ENCODE peak calls at places on chromosomes 2 and 18, in five cellular contexts. V is astrocyte, B is osteocyte, A is DND-41, I is fibroblast of the aortic adventitia. K is an unnamed sample.

GRCh38 chr2:46980786-46981583 is 65.4 kb upstream of the MCFD2 start:
- DNase-seq in V (no peak), B (no peak), A (no peak), I (no peak), K (no peak)

GRCh38 chr18:45850021-45850420 is 24.5 kb downstream of the SIGLEC15 start:
- DNase-seq in V (no peak), B (no peak), A (no peak), I (no peak), K (no peak)

GRCh38 chr2:222862068-222862914 is 1.5 kb downstream of the ACSL3 start:
- DNase-seq in V (no peak), B (no peak), A (no peak), I (peak; percentile 68), K (no peak)

GRCh38 chr18:63881851-63882250 is 5.7 kb upstream of the SERPINB2 start:
- DNase-seq in V (peak; percentile 39), B (no peak), A (no peak), I (peak; percentile 64), K (no peak)

GRCh38 chr2:238912916-238913875 is 65.3 kb downstream of the TWIST2 start:
- DNase-seq in V (no peak), B (no peak), A (no peak), I (no peak), K (no peak)

GRCh38 chr18:25256439-25256838 is 95.5 kb downstream of the ZNF521 start:
- DNase-seq in V (no peak), B (no peak), A (no peak), I (no peak), K (no peak)

GRCh38 chr2:15369129-15369528 is 192.0 kb downstream of the NBAS start:
- DNase-seq in V (no peak), B (no peak), A (no peak), I (no peak), K (no peak)

GRCh38 chr2:155958834-155959233 is 373.7 kb downstream of the NR4A2 start:
- DNase-seq in V (no peak), B (no peak), A (no peak), I (no peak), K (no peak)

GRCh38 chr2:187826023-187826422 is 271.8 kb upstream of the TFPI start:
- DNase-seq in V (peak; percentile 29), B (no peak), A (no peak), I (peak; percentile 43), K (no peak)

GRCh38 chr2:112646791-112647720 is 1.3 kb downstream of the SLC20A1 start:
- DNase-seq in V (no peak), B (no peak), A (peak; percentile 33), I (no peak), K (no peak)

GRCh38 chr2:177285892-177286715 is 21.6 kb upstream of the NFE2L2 start:
- DNase-seq in V (no peak), B (no peak), A (no peak), I (no peak), K (no peak)

GRCh38 chr18:58363767-58364540 is 264.9 kb downstream of the ALPK2 start:
- DNase-seq in V (peak; percentile 75), B (no peak), A (no peak), I (peak; percentile 54), K (no peak)

GRCh38 chr2:205688417-205689200 is 6.3 kb downstream of the NRP2 start:
- DNase-seq in V (no peak), B (no peak), A (no peak), I (no peak), K (no peak)

GRCh38 chr2:219472629-219473187 is 26.0 kb upstream of the GMPPA start:
- DNase-seq in V (no peak), B (no peak), A (no peak), I (no peak), K (no peak)

GRCh38 chr2:109487237-109487869 is 126.4 kb downstream of the SEPTIN10 start:
- DNase-seq in V (peak; percentile 95), B (no peak), A (no peak), I (peak; percentile 93), K (no peak)

GRCh38 chr18:48140738-48141137 is 210.3 kb upstream of the SMAD2 start:
- DNase-seq in V (no peak), B (no peak), A (no peak), I (no peak), K (no peak)

GRCh38 chr2:98134138-98134537 is 47.2 kb downstream of the VWA3B start:
- DNase-seq in V (peak; percentile 36), B (peak; percentile 48), A (no peak), I (no peak), K (no peak)

GRCh38 chr2:205407984-205408383 is 274.3 kb upstream of the NRP2 start:
- DNase-seq in V (peak; percentile 86), B (no peak), A (no peak), I (peak; percentile 95), K (no peak)

GRCh38 chr2:50491541-50492114 is 540.3 kb downstream of the NRXN1 start:
- DNase-seq in V (peak; percentile 17), B (no peak), A (peak; percentile 5), I (peak; percentile 52), K (no peak)

GRCh38 chr2:85308951-85309555 is 18.7 kb downstream of the TGOLN2 start:
- DNase-seq in V (peak; percentile 56), B (no peak), A (no peak), I (peak; percentile 44), K (no peak)

GRCh38 chr2:175036582-175037018 is 31.4 kb upstream of the CHN1 start:
- DNase-seq in V (peak; percentile 13), B (no peak), A (no peak), I (peak; percentile 40), K (no peak)

GRCh38 chr2:95158891-95159619 is 593 bp downstream of the ZNF514 start:
- DNase-seq in V (peak; percentile 39), B (no peak), A (no peak), I (peak; percentile 40), K (peak; percentile 92)

GRCh38 chr2:9156483-9156882 is 50.1 kb upstream of the ASAP2 start:
- DNase-seq in V (no peak), B (no peak), A (no peak), I (no peak), K (no peak)

GRCh38 chr2:27006602-27007415 is 26.0 kb upstream of the TMEM214 start:
- DNase-seq in V (no peak), B (no peak), A (no peak), I (no peak), K (no peak)

GRCh38 chr2:195608768-195609454 is 48.1 kb upstream of the SLC39A10 start:
- DNase-seq in V (no peak), B (no peak), A (no peak), I (no peak), K (no peak)

GRCh38 chr2:105671156-105671555 is 73.6 kb upstream of the NCK2 start:
- DNase-seq in V (peak; percentile 56), B (no peak), A (no peak), I (peak; percentile 6), K (no peak)

GRCh38 chr18:51953521-51953920 is 386.5 kb upstream of the DCC start:
- DNase-seq in V (no peak), B (no peak), A (no peak), I (no peak), K (no peak)

GRCh38 chr2:29295843-29296242 is 180.6 kb downstream of the CLIP4 start:
- DNase-seq in V (no peak), B (no peak), A (peak; percentile 6), I (peak; percentile 21), K (no peak)

GRCh38 chr2:240296611-240297552 is 138.6 kb upstream of the GPC1 start:
- DNase-seq in V (no peak), B (peak; percentile 76), A (peak; percentile 2), I (no peak), K (peak; percentile 74)

GRCh38 chr2:117481608-117482007 is 332.9 kb upstream of the DDX18 start:
- DNase-seq in V (no peak), B (no peak), A (peak; percentile 13), I (no peak), K (no peak)

GRCh38 chr2:19757586-19757985 is 144.2 kb downstream of the TTC32 start:
- DNase-seq in V (no peak), B (no peak), A (no peak), I (peak; percentile 68), K (no peak)

GRCh38 chr2:31168291-31168690 is 30.1 kb upstream of the GALNT14 start:
- DNase-seq in V (no peak), B (peak; percentile 73), A (peak; percentile 10), I (no peak), K (no peak)

GRCh38 chr2:11499081-11499743 is 33.3 kb upstream of the E2F6 start:
- DNase-seq in V (no peak), B (no peak), A (no peak), I (no peak), K (no peak)

GRCh38 chr2:60565472-60565871 is 12.0 kb upstream of the BCL11A start:
- DNase-seq in V (no peak), B (no peak), A (peak; percentile 57), I (no peak), K (no peak)
- TF ChIP-seq CTCF in V (peak; percentile 22), B (peak; percentile 53), A (peak; percentile 57), I (no peak), K (no peak)

GRCh38 chr2:70645733-70646420 is 92.3 kb upstream of the TGFA start:
- DNase-seq in V (no peak), B (no peak), A (no peak), I (no peak), K (no peak)
- TF ChIP-seq CTCF in V (peak; percentile 23), B (no peak), A (peak; percentile 48), I (peak; percentile 28), K (no peak)

GRCh38 chr2:149586063-149586462 is 1.5 kb downstream of the MMADHC start:
- DNase-seq in V (no peak), B (no peak), A (no peak), I (no peak), K (no peak)

GRCh38 chr2:149586898-149587219 is 716 bp downstream of the MMADHC start:
- DNase-seq in V (no peak), B (no peak), A (no peak), I (no peak), K (no peak)

GRCh38 chr2:149585317-149585885 is 2.2 kb downstream of the MMADHC start:
- DNase-seq in V (no peak), B (no peak), A (no peak), I (no peak), K (no peak)

GRCh38 chr2:149587950-149588487 is 444 bp upstream of the MMADHC start:
- DNase-seq in V (no peak), B (no peak), A (no peak), I (no peak), K (no peak)

DNA sequence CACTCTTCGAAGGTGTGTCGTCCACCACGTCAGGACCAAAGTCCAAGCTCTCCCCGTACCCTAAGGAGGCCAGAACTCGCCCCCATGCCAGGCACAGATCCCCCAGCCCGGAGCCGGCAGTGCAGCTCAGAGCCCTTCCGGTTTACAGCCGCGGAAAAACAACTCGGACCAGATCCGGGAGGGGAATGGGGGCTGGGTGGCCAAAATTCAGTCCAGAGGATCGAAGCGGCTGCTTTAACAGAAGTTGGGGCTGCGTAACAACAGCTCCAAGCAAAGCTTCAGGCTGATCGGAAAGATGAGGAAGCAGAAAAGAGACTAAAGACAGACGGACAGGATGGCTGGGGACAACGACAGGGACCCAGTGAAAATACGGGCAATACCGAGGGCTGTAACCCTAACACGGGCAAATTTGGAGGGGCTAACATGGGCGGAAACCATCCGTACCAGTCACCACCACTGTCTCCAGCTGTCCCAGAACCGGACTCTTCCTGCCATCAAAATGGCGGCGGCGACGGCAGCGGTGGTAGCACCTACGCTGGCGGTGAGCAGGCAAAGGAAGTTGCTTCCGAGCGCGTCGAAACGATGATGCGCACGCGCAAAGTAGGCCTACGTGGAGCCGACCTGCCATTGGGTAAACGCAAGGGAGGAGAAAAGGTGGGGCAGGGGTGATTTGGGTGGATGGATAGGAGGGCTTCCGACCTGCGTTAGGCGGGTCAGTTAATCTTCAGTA is at the start of gene MMADHC:
- DNase-seq in V (peak; percentile 92), B (peak; percentile 98), A (peak; percentile 94), I (peak; percentile 97), K (peak; percentile 98)
- TF ChIP-seq CTCF in V (no peak), B (no peak), A (peak; percentile 5), I (no peak), K (no peak)

GRCh38 chr18:36335476-36336279 is 38.2 kb downstream of the FHOD3 start:
- DNase-seq in V (no peak), B (no peak), A (no peak), I (no peak), K (no peak)
- TF ChIP-seq CTCF in V (no peak), B (no peak), A (no peak), I (peak; percentile 24), K (no peak)